ENCODE peak calls at places on chromosomes 3 and 15, in seven cellular contexts. F is aorta, W is cardiac muscle cell, I is ovary, J is upper lobe of right lung, E is left ventricle myocardium inferior, G is A549. T is an unnamed sample.

GRCh38 chr3:177290633-177291032 is 93.4 kb upstream of the TBL1XR1 start:
- DNase-seq in F (no peak), W (no peak), I (no peak), J (no peak), E (no peak), G (no peak), T (no peak)

GRCh38 chr15:74906193-74906449 is 530 bp downstream of the FAM219B start:
- DNase-seq in F (peak; percentile 57), W (peak; percentile 33), I (no peak), J (no peak), E (no peak), G (no peak), T (no peak)

GRCh38 chr3:2823016-2823415 is 287.2 kb downstream of the IL5RA start:
- DNase-seq in F (no peak), W (peak; percentile 2), I (no peak), J (no peak), E (no peak), G (no peak), T (no peak)

GRCh38 chr3:163043074-163043473 is 1546.5 kb downstream of the OTOL1 start:
- DNase-seq in F (no peak), W (peak; percentile 32), I (no peak), J (no peak), E (no peak), G (peak; percentile 11), T (no peak)

GRCh38 chr15:45314960-45315359 is 62.9 kb downstream of the SLC28A2 start:
- DNase-seq in F (peak; percentile 52), W (peak; percentile 47), I (no peak), J (no peak), E (no peak), G (peak; percentile 66), T (no peak)

GRCh38 chr3:73143821-73144237 is 82.4 kb downstream of the EBLN2 start:
- DNase-seq in F (no peak), W (peak; percentile 29), I (no peak), J (no peak), E (no peak), G (no peak), T (no peak)

GRCh38 chr15:64096486-64097431 is 977 bp downstream of the SNX1 start:
- DNase-seq in F (no peak), W (peak; percentile 55), I (peak; percentile 35), J (no peak), E (no peak), G (peak; percentile 49), T (no peak)

GRCh38 chr3:122942937-122943827 is 84.4 kb downstream of the SEMA5B start:
- DNase-seq in F (peak; percentile 82), W (peak; percentile 63), I (peak; percentile 59), J (peak; percentile 89), E (peak; percentile 69), G (peak; percentile 64), T (no peak)

GRCh38 chr3:150411971-150412370 is 3.9 kb downstream of the TSC22D2 start:
- DNase-seq in F (no peak), W (peak; percentile 63), I (no peak), J (no peak), E (no peak), G (no peak), T (no peak)

GRCh38 chr3:193014961-193015360 is 97.3 kb upstream of the MB21D2 start:
- DNase-seq in F (no peak), W (no peak), I (no peak), J (no peak), E (no peak), G (no peak), T (no peak)

GRCh38 chr3:140186421-140186920 is 251.5 kb downstream of the CLSTN2 start:
- DNase-seq in F (no peak), W (peak; percentile 25), I (no peak), J (no peak), E (no peak), G (no peak), T (peak; percentile 34)

GRCh38 chr3:159322322-159322939 is 520.6 kb downstream of the MFSD1 start:
- DNase-seq in F (no peak), W (peak; percentile 42), I (no peak), J (peak; percentile 67), E (peak; percentile 38), G (peak; percentile 40), T (no peak)

GRCh38 chr15:96515391-96515790 is 184.9 kb downstream of the NR2F2 start:
- DNase-seq in F (no peak), W (no peak), I (no peak), J (no peak), E (no peak), G (no peak), T (peak; percentile 12)

GRCh38 chr15:60374628-60375081 is 23.1 kb downstream of the ANXA2 start:
- DNase-seq in F (peak; percentile 83), W (peak; percentile 85), I (no peak), J (peak; percentile 64), E (no peak), G (peak; percentile 100), T (no peak)

GRCh38 chr3:171776411-171776810 is 33.9 kb downstream of the PLD1 start:
- DNase-seq in F (no peak), W (no peak), I (no peak), J (no peak), E (no peak), G (no peak), T (no peak)

GRCh38 chr3:39165518-39165917 is 12.1 kb upstream of the CSRNP1 start:
- DNase-seq in F (no peak), W (no peak), I (no peak), J (no peak), E (no peak), G (no peak), T (no peak)

GRCh38 chr3:43879166-43879565 is 188.4 kb downstream of the ABHD5 start:
- DNase-seq in F (no peak), W (no peak), I (no peak), J (no peak), E (no peak), G (peak; percentile 59), T (no peak)

GRCh38 chr3:11240496-11240895 is 31.7 kb upstream of the ATG7 start:
- DNase-seq in F (no peak), W (no peak), I (no peak), J (no peak), E (no peak), G (no peak), T (no peak)

GRCh38 chr15:74489518-74490338 is 28.8 kb upstream of the UBL7 start:
- DNase-seq in F (peak; percentile 51), W (peak; percentile 54), I (peak; percentile 28), J (peak; percentile 71), E (peak; percentile 42), G (peak; percentile 51), T (no peak)

GRCh38 chr15:99955532-99955931 is 222.3 kb upstream of the LYSMD4 start:
- DNase-seq in F (no peak), W (no peak), I (no peak), J (no peak), E (no peak), G (no peak), T (peak; percentile 62)

GRCh38 chr3:99515891-99516290 is 122.5 kb upstream of the COL8A1 start:
- DNase-seq in F (no peak), W (no peak), I (no peak), J (no peak), E (no peak), G (no peak), T (no peak)

GRCh38 chr15:96075895-96076294 is 254.6 kb upstream of the NR2F2 start:
- DNase-seq in F (no peak), W (no peak), I (no peak), J (no peak), E (no peak), G (no peak), T (no peak)

GRCh38 chr3:9253327-9253726 is 3.9 kb upstream of the SRGAP3 start:
- DNase-seq in F (no peak), W (no peak), I (no peak), J (no peak), E (no peak), G (no peak), T (no peak)

GRCh38 chr15:92623435-92623834 is 32.1 kb downstream of the FAM174B start:
- DNase-seq in F (no peak), W (no peak), I (no peak), J (no peak), E (no peak), G (no peak), T (no peak)

GRCh38 chr3:149806171-149806778 is 6.7 kb upstream of the RNF13 start:
- DNase-seq in F (no peak), W (no peak), I (no peak), J (no peak), E (no peak), G (no peak), T (no peak)

DNA sequence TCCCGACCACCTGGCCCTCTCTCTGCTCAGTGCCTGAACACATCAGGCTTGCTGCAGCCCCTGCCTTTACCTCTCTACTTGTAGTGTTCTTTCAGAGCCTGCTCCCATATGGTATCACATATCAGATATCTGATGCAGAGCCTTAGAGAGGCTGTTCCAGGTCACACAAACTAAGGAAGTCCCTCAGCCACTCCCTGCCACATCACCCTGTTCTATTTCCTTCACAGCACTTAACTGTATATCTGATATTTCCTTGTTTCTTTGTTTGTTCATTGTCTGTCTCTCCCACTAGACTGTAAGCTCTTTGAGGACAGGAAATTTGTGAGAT is 976 bp upstream of the ALDH1L1 start:
- DNase-seq in F (no peak), W (no peak), I (no peak), J (no peak), E (no peak), G (no peak), T (peak; percentile 77)
- H3K27ac ChIP-seq in F (peak overlapping the region; percentile 63), W (no peak overlapping the region), I (peak overlapping the region; percentile 84), J (no peak overlapping the region), E (peak overlapping the region; percentile 93), G (no peak overlapping the region), T (peak overlapping the region; percentile 97)

GRCh38 chr3:48472673-48472922 is 26.1 kb downstream of the ATRIP start:
- DNase-seq in F (no peak), W (no peak), I (no peak), J (peak; percentile 73), E (no peak), G (no peak), T (no peak)
- H3K4me1 ChIP-seq in F (no peaks in the 10 kb centered on the region), W (peaks cover 21% of the 10 kb centered on the region), I (peaks cover 11% of the 10 kb centered on the region), J (peaks cover 50% of the 10 kb centered on the region), E (peaks cover 73% of the 10 kb centered on the region), G (peaks cover 34% of the 10 kb centered on the region), T (peaks cover 57% of the 10 kb centered on the region)

GRCh38 chr3:46565113-46565490 is 1.0 kb downstream of the LRRC2 start:
- DNase-seq in F (no peak), W (no peak), I (no peak), J (no peak), E (peak; percentile 28), G (no peak), T (no peak)

GRCh38 chr3:46564190-46565112 is 1.7 kb downstream of the LRRC2 start:
- DNase-seq in F (no peak), W (no peak), I (no peak), J (no peak), E (peak; percentile 67), G (no peak), T (no peak)

GRCh38 chr3:46565607-46566039 is 479 bp downstream of the LRRC2 start:
- DNase-seq in F (no peak), W (no peak), I (no peak), J (no peak), E (peak; percentile 63), G (no peak), T (no peak)

GRCh38 chr3:46561951-46562350 is 4.2 kb downstream of the LRRC2 start:
- DNase-seq in F (no peak), W (no peak), I (no peak), J (no peak), E (no peak), G (no peak), T (no peak)

GRCh38 chr3:46566040-46566631 is at the start of gene LRRC2:
- DNase-seq in F (no peak), W (peak; percentile 85), I (peak; percentile 72), J (peak; percentile 67), E (peak; percentile 78), G (no peak), T (no peak)
- H3K4me3 ChIP-seq in F (no peak within 1 kb of the TSS), W (peak within 1 kb of the TSS; percentile 36), I (peak within 1 kb of the TSS; percentile 59), J (peak within 1 kb of the TSS; percentile 56), E (peak within 1 kb of the TSS; percentile 78), G (peak within 1 kb of the TSS; percentile 40), T (peak within 1 kb of the TSS; percentile 67)

GRCh38 chr3:143643905-143644304 is 204.4 kb downstream of the SLC9A9 start:
- DNase-seq in F (no peak), W (no peak), I (no peak), J (no peak), E (no peak), G (no peak), T (no peak)
- H3K27ac ChIP-seq in F (no peak overlapping the region), W (peak overlapping the region; percentile 33), I (no peak overlapping the region), J (no peak overlapping the region), E (no peak overlapping the region), G (no peak overlapping the region), T (no peak overlapping the region)

T was measured in esophagus muscularis mucosa.